ENCODE peak calls at places on chromosome 19, in four cellular contexts. One of them, this sample, is unnamed. For H3K4me1, the result is how much of the 10 kb centered on the place peaks cover.

GRCh38 chr19:50820549-50821247 is 2.9 kb downstream of the KLK1 start:
- DNase-seq in tibial artery: no peak
- DNase-seq in GM23248: no peak
- DNase-seq in body of pancreas: peak
- DNase-seq in this sample: no peak

GRCh38 chr19:48308695-48309586 is 16.4 kb upstream of the EMP3 start:
- DNase-seq in body of pancreas: no peak
- DNase-seq in tibial artery: no peak
- DNase-seq in GM23248: no peak
- DNase-seq in this sample: no peak

GRCh38 chr19:13981467-13981866 is 24.7 kb downstream of the RFX1 start:
- DNase-seq in GM23248: no peak
- DNase-seq in body of pancreas: no peak
- DNase-seq in tibial artery: no peak
- DNase-seq in this sample: no peak

GRCh38 chr19:18637644-18638630 is 1.1 kb downstream of the KLHL26 start:
- DNase-seq in GM23248: no peak
- DNase-seq in tibial artery: no peak
- DNase-seq in body of pancreas: peak
- DNase-seq in this sample: no peak

GRCh38 chr19:1038995-1039645 is 787 bp upstream of the ABCA7 start:
- DNase-seq in GM23248: peak
- DNase-seq in tibial artery: no peak
- DNase-seq in body of pancreas: no peak
- DNase-seq in this sample: no peak

GRCh38 chr19:58054792-58055482 is 4.1 kb upstream of the ZNF135 start:
- DNase-seq in body of pancreas: peak
- DNase-seq in GM23248: peak
- DNase-seq in tibial artery: no peak
- DNase-seq in this sample: no peak

GRCh38 chr19:343941-344624 is 513 bp downstream of the MIER2 start:
- DNase-seq in GM23248: peak
- DNase-seq in tibial artery: no peak
- DNase-seq in body of pancreas: no peak
- DNase-seq in this sample: no peak

GRCh38 chr19:33395561-33396550 is 22.3 kb downstream of the CEBPG start:
- DNase-seq in GM23248: peak
- DNase-seq in tibial artery: peak
- DNase-seq in body of pancreas: no peak
- DNase-seq in this sample: no peak

GRCh38 chr19:40445945-40446784 is 2.0 kb upstream of the SERTAD3 start:
- DNase-seq in tibial artery: no peak
- DNase-seq in body of pancreas: no peak
- DNase-seq in GM23248: peak
- DNase-seq in this sample: no peak

GRCh38 chr19:10219678-10220077 is 11.5 kb downstream of the S1PR2 start:
- DNase-seq in tibial artery: no peak
- DNase-seq in GM23248: peak
- DNase-seq in body of pancreas: peak
- DNase-seq in this sample: no peak

GRCh38 chr19:27794444-27795042 is 1418.4 kb downstream of the UQCRFS1 start:
- DNase-seq in tibial artery: no peak
- DNase-seq in body of pancreas: peak
- DNase-seq in GM23248: peak
- DNase-seq in this sample: no peak

GRCh38 chr19:48461982-48462655 is 6.7 kb downstream of the KCNJ14 start:
- DNase-seq in body of pancreas: no peak
- DNase-seq in tibial artery: no peak
- DNase-seq in GM23248: no peak
- DNase-seq in this sample: no peak

GRCh38 chr19:33780746-33781145 is 15.9 kb upstream of the KCTD15 start:
- DNase-seq in body of pancreas: no peak
- DNase-seq in GM23248: peak
- DNase-seq in tibial artery: no peak
- DNase-seq in this sample: no peak

GRCh38 chr19:49924004-49924880 is 4.8 kb upstream of the ATF5 start:
- DNase-seq in tibial artery: no peak
- DNase-seq in GM23248: no peak
- DNase-seq in body of pancreas: no peak
- DNase-seq in this sample: no peak

GRCh38 chr19:44748426-44749254 is at the start of gene BCL3:
- DNase-seq in GM23248: peak
- DNase-seq in body of pancreas: peak
- DNase-seq in tibial artery: peak
- DNase-seq in this sample: peak

DNA sequence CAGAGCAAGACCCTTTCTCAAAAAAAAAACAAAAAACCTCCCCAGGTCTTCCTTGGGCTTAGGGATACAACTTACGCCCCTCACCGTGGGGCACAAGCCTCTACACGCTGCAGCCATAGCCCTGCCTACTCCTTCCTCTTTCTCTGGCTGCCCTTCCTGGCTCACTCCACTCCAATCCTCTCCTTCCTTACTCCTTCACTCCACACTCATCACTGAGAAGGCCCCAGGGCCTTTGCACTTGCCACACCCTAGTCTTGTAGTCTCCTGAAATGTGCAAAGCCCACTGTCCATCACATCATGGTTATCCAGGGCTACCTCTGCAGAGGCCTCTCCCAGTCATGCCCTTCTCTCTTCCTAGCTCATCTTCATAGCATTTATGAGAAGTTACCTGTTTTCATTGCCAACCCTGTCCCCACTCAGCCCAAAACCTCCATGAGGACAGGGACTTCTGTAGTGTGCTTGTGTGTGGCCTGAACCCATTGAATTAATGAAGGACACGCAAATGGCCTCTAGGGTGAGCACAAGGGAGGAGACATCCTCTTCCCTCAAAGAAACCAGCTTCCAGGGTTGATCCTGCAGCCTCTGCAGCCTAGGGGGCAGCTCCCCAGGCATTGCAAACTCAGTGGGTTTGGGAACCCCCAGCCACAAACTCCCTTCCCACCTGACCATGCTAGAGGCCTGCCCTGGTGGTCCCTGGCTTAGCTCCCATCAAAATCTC is 7.9 kb upstream of the HSH2D start:
- DNase-seq in body of pancreas: no peak
- DNase-seq in tibial artery: no peak
- DNase-seq in GM23248: no peak
- DNase-seq in this sample: no peak
- H3K4me1 ChIP-seq in body of pancreas: under half
- H3K4me1 ChIP-seq in tibial artery: under half
- H3K4me1 ChIP-seq in GM23248: under half
- H3K4me1 ChIP-seq in this sample: under half

GRCh38 chr19:30003862-30004261 is 61.8 kb downstream of the URI1 start:
- DNase-seq in GM23248: no peak
- DNase-seq in tibial artery: no peak
- DNase-seq in body of pancreas: no peak
- DNase-seq in this sample: no peak

GRCh38 chr19:30006206-30006605 is 64.2 kb downstream of the URI1 start:
- DNase-seq in tibial artery: no peak
- DNase-seq in GM23248: no peak
- DNase-seq in body of pancreas: no peak
- DNase-seq in this sample: no peak

GRCh38 chr19:30001794-30002193 is 59.8 kb downstream of the URI1 start:
- DNase-seq in GM23248: no peak
- DNase-seq in tibial artery: no peak
- DNase-seq in body of pancreas: no peak
- DNase-seq in this sample: no peak

GRCh38 chr19:30001301-30001700 is 59.3 kb downstream of the URI1 start:
- DNase-seq in body of pancreas: no peak
- DNase-seq in GM23248: no peak
- DNase-seq in tibial artery: no peak
- DNase-seq in this sample: no peak

GRCh38 chr19:30004403-30004802 is 62.4 kb downstream of the URI1 start:
- DNase-seq in tibial artery: no peak
- DNase-seq in body of pancreas: no peak
- DNase-seq in GM23248: no peak
- DNase-seq in this sample: no peak
- H3K4me3 ChIP-seq in tibial artery: no peak
- H3K4me3 ChIP-seq in body of pancreas: no peak
- H3K4me3 ChIP-seq in GM23248: no peak
- H3K4me3 ChIP-seq in this sample: no peak

DNA sequence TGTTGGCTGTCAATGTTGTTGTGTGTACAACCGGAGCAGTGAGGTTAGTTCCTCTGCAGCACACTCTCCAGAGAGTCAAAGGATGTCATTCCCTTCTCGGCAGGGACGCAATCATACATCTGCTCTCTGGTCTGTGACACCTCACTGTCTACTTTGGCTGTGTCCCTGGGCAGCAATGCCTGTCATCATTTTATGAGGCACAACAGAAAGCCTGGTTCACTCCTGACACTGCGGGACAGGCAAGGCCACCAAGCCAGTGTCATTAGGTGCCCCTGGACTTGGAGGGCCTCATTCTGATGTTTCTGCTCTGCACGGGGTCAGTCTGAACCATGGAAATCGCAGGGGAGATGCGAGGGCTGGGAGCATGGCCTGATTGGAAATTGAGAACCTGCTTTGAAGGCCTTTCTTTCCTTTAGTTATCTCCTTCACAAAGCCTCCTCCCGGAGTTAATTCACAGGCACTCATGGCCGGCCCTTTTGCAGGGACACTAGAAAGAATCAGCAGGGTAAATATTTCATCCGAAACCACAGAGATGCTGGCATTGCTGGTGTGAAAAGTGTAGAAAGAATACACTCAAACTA is 284.4 kb downstream of the ZNF536 start:
- DNase-seq in body of pancreas: no peak
- DNase-seq in tibial artery: no peak
- DNase-seq in GM23248: no peak
- DNase-seq in this sample: no peak
- H3K4me1 ChIP-seq in body of pancreas: half or more
- H3K4me1 ChIP-seq in tibial artery: under half
- H3K4me1 ChIP-seq in GM23248: under half
- H3K4me1 ChIP-seq in this sample: under half

DNA sequence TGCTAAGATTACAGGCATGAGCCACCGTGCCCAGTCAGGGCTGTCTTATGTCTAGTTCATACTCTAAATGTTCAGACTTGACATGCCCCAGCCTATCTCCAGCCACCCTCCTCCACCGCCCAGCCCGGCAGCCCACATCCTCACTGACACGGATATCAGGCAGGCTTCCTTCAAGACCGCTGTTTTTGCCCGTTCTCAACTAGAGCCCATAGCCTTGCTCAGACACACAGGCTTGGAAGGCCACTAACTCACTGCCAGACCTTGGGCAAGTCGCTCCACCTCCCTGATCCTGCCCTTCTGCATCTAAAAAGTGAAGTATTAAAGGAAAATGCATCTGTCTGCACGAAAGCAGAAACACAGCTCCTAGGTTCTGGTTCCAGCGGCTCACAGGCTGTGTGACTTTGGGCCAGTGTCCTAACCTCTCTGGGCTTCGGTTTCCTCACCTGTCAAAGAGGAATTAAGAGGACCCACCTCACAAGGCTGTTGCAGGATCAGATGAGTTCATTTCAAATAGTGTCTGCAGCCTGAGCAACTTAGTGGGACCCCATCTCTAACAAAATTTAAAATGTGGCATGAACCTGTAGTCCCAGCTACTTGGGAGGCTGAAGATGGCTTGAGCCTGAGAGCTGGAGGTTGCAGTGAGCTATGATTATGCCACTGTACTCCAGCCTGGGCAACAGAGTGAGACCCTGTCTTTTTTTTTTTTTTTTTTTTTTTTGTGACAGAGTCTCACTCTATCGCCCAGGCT is 14.5 kb upstream of the CERS4 start:
- DNase-seq in GM23248: no peak
- DNase-seq in tibial artery: no peak
- DNase-seq in body of pancreas: no peak
- DNase-seq in this sample: no peak
- H3K4me3 ChIP-seq in GM23248: no peak
- H3K4me3 ChIP-seq in tibial artery: no peak
- H3K4me3 ChIP-seq in body of pancreas: no peak
- H3K4me3 ChIP-seq in this sample: no peak

DNA sequence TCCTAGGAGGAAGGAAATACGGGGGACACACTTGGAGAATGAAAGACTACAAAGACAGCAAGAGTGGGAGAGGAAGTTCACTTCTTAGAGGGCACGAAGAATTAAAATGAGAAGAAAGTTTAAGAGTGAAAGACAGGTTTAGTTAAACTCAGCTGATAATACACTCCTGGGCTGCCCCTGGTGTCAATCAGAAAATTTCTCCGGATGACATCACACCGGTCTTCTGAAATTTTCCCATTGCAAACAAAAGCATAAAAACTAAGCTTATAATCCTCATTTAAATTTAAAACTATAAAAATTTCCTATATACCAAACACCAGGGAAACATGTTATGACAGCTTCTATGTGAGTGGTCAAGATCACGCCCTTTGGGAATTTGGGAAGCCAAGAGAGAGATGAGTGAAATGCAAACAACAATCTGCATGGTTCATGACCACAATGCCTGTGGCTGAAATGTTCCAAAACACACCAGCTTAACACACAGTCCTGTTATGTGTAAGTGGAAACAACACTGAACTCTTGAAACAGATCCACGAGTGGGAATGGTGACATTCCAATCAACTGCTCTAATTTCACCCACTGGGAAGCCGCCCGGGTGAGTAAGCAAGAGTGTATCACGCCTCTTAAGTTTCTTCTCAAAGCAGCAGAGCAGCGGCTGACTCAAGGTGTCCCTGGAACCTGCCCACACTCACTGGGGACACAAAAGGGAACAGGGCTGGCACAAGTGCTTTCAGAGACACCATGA is 49.0 kb downstream of the BRD4 start:
- DNase-seq in tibial artery: peak
- DNase-seq in GM23248: peak
- DNase-seq in body of pancreas: no peak
- DNase-seq in this sample: no peak
- H3K4me1 ChIP-seq in tibial artery: half or more
- H3K4me1 ChIP-seq in GM23248: half or more
- H3K4me1 ChIP-seq in body of pancreas: half or more
- H3K4me1 ChIP-seq in this sample: half or more